ENCODE peak calls at places on chromosomes 16 and 17, in five cellular contexts. F is K562, X is HepG2, Y is GM12878, N is H1. V is an unnamed sample.

GRCh38 chr17:48575673-48576478 is 2.3 kb downstream of the HOXB4 start:
- DNase-seq in N (no peak), F (no peak), X (no peak), Y (no peak), V (no peak)

GRCh38 chr16:89063768-89064320 is 29.8 kb upstream of the ACSF3 start:
- DNase-seq in N (no peak), F (no peak), X (no peak), Y (no peak), V (no peak)

GRCh38 chr16:72202014-72202413 is 30.1 kb upstream of the PMFBP1 start:
- DNase-seq in X (no peak), N (no peak), Y (no peak), F (no peak), V (no peak)

GRCh38 chr17:76727745-76728456 is 1.3 kb downstream of the METTL23 start:
- DNase-seq in X (no peak), F (no peak), Y (peak), N (no peak), V (no peak)

GRCh38 chr16:85503642-85504224 is 109.4 kb upstream of the GSE1 start:
- DNase-seq in Y (no peak), X (no peak), N (no peak), F (no peak), V (no peak)

GRCh38 chr17:59428896-59429460 is 97.5 kb downstream of the YPEL2 start:
- DNase-seq in Y (no peak), X (no peak), N (no peak), F (no peak), V (no peak)

GRCh38 chr16:56551796-56552738 is 12.8 kb upstream of the MT4 start:
- DNase-seq in Y (no peak), N (no peak), F (no peak), X (peak), V (no peak)

GRCh38 chr17:8288336-8289102 is at the start of gene RANGRF:
- DNase-seq in X (peak), F (peak), N (peak), Y (peak), V (peak)

GRCh38 chr16:78461496-78461938 is 362.1 kb downstream of the WWOX start:
- DNase-seq in Y (no peak), N (no peak), X (peak), F (no peak), V (no peak)

GRCh38 chr17:77352441-77352840 is 211.7 kb downstream of the SEC14L1 start:
- DNase-seq in N (no peak), Y (no peak), X (no peak), F (no peak), V (no peak)

DNA sequence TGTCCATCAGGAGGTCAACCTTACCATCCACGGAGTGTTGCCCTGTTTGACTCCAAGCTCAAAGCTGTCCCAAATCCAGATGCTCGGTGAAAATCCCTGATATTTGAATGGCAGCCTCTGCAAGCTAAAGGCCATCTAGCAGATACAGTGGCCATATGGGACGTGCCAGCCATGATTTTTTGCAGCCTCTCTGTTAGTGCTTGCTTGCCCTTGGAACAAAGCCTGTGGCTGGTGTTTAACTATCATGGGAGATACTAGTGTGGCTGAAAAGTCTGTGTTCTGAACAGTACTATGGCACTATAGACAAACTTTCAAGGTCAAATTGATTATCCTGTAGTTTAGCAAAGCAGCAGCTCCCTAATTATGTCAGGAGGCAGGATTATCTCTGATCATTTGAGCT is 214.3 kb downstream of the CDH13 start:
- DNase-seq in N (no peak), Y (no peak), X (no peak), F (no peak), V (no peak)
- H2AFZ ChIP-seq in N (no peak), Y (no peak), X (no peak), F (no peak), V (no peak)

GRCh38 chr17:45016237-45016636 is 35.2 kb downstream of the DCAKD start:
- DNase-seq in F (no peak), Y (no peak), X (no peak), N (no peak), V (no peak)

GRCh38 chr17:45018514-45019176 is 32.8 kb downstream of the DCAKD start:
- DNase-seq in Y (no peak), N (no peak), X (no peak), F (peak), V (no peak)

GRCh38 chr17:45019177-45019711 is 32.2 kb downstream of the DCAKD start:
- DNase-seq in X (no peak), Y (no peak), N (no peak), F (peak), V (no peak)

GRCh38 chr17:45013021-45013997 is 38.1 kb downstream of the DCAKD start:
- DNase-seq in F (no peak), Y (no peak), X (no peak), N (peak), V (no peak)

DNA sequence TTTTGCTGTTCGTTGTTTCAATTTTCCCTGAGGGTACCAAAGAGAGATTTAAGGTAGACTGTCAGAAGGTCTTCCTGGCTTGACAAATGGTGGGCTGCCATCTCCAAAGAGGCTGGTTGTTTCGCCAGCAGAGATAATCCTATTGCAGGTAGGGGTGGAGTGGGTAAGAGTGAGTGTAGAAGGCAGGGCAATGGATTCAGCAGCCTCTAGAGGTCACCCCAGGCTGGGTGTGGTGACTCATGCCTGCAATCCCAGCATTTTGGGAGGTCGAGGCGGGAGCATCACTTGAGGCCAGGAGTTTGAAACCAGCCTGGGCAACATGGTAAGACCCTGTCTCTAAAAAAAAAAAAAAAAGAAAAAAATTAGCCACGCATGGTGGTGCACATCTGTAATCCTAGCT is 34.6 kb downstream of the DCAKD start:
- DNase-seq in X (peak), N (no peak), Y (no peak), F (no peak), V (no peak)
- TF ChIP-seq ZNF274 in X (no peak), N (no peak), Y (no peak), F (no peak), V (no peak)

GRCh38 chr17:43532581-43532980 is 13.6 kb downstream of the ETV4 start:
- DNase-seq in Y (no peak), X (no peak), N (no peak), F (no peak), V (no peak)

GRCh38 chr17:43531082-43531378 is 15.1 kb downstream of the ETV4 start:
- DNase-seq in Y (no peak), X (no peak), F (no peak), N (no peak), V (no peak)

GRCh38 chr17:43531955-43532354 is 14.2 kb downstream of the ETV4 start:
- DNase-seq in X (peak), F (no peak), N (no peak), Y (no peak), V (no peak)

GRCh38 chr17:43534909-43535308 is 11.2 kb downstream of the ETV4 start:
- DNase-seq in X (no peak), Y (no peak), F (peak), N (no peak), V (no peak)

DNA sequence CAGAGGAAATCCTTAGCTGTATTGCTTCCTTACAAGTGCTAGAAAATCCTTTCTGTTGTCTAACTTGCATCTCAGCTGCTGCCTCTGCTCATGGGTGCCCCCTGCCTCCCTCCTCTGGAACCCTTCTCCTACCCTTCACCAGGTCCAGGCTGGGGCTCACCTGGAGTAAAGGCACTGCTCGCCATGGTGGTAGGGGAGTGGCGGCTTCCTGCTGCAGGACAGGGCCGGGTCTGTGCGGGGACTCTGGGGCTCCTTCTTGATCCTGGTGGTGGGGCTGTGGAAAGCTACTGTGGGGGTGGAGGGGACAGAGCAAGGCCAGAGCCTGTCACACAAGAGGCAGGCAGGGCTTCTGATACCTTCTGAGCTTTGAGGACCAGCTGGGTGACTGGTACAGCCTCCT is 12.4 kb downstream of the ETV4 start:
- DNase-seq in F (no peak), N (no peak), X (no peak), Y (no peak), V (no peak)
- TF ChIP-seq CTCF in F (no peak), N (peak), X (peak), Y (no peak), V (peak)

DNA sequence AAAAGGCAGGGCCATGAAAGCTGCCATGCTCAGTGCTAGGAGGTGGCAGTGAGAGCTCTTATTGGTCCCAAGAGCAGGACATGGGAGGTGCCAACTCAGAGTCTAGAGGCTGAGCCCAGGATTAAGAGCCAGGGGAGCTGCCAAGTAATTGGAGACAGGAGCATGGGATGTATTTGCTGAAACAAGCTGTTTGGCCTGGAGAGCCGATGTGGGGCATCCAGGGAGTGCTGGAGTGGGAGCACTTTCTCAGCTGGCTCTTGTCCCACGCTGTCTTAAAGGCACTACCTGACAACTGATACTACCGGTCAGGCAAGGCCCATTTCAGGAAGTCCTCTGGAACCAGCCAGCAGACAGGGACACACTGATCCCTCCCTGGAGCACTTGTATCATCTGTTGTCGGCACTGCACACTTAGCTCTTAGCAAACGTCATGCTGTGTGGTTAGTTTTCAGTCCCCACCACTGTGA is 19.3 kb downstream of the ANKFN1 start:
- DNase-seq in F (no peak), N (no peak), Y (no peak), X (no peak), V (no peak)
- H2AFZ ChIP-seq in F (no peak), N (peak), Y (no peak), X (no peak), V (no peak)